ENCODE peak calls at places on chromosomes 3 and 15, in eight cellular contexts. One of them, this sample, is unnamed.

GRCh38 chr15:50182233-50183013 is 427 bp downstream of the SLC27A2 start:
- DNase-seq in keratinocyte: no peak
- DNase-seq in cardiac muscle cell: peak; percentile 50
- DNase-seq in left ventricle myocardium inferior: no peak
- DNase-seq in IMR-90: peak; percentile 15
- DNase-seq in CD8-positive, alpha-beta T cell: no peak
- DNase-seq in breast epithelium: no peak
- DNase-seq in GM23248: peak; percentile 47
- DNase-seq in this sample: no peak

GRCh38 chr15:65044724-65045481 is at the start of gene SLC51B:
- DNase-seq in CD8-positive, alpha-beta T cell: no peak
- DNase-seq in cardiac muscle cell: peak; percentile 56
- DNase-seq in keratinocyte: no peak
- DNase-seq in IMR-90: no peak
- DNase-seq in left ventricle myocardium inferior: peak; percentile 72
- DNase-seq in breast epithelium: no peak
- DNase-seq in GM23248: no peak
- DNase-seq in this sample: no peak

GRCh38 chr3:186440850-186441249 is 78.8 kb upstream of the DGKG start:
- DNase-seq in CD8-positive, alpha-beta T cell: no peak
- DNase-seq in cardiac muscle cell: no peak
- DNase-seq in breast epithelium: no peak
- DNase-seq in IMR-90: no peak
- DNase-seq in left ventricle myocardium inferior: no peak
- DNase-seq in keratinocyte: no peak
- DNase-seq in GM23248: no peak
- DNase-seq in this sample: no peak

GRCh38 chr15:71577071-71577470 is 233.3 kb upstream of the NR2E3 start:
- DNase-seq in CD8-positive, alpha-beta T cell: no peak
- DNase-seq in GM23248: peak; percentile 50
- DNase-seq in breast epithelium: no peak
- DNase-seq in keratinocyte: no peak
- DNase-seq in IMR-90: peak; percentile 44
- DNase-seq in cardiac muscle cell: no peak
- DNase-seq in left ventricle myocardium inferior: no peak
- DNase-seq in this sample: no peak

GRCh38 chr3:10319804-10320203 is 1.1 kb downstream of the SEC13 start:
- DNase-seq in GM23248: peak; percentile 32
- DNase-seq in IMR-90: peak; percentile 12
- DNase-seq in keratinocyte: no peak
- DNase-seq in breast epithelium: no peak
- DNase-seq in CD8-positive, alpha-beta T cell: no peak
- DNase-seq in left ventricle myocardium inferior: no peak
- DNase-seq in cardiac muscle cell: no peak
- DNase-seq in this sample: no peak

GRCh38 chr15:38253448-38253847 is 812 bp downstream of the SPRED1 start:
- DNase-seq in breast epithelium: no peak
- DNase-seq in left ventricle myocardium inferior: no peak
- DNase-seq in cardiac muscle cell: no peak
- DNase-seq in CD8-positive, alpha-beta T cell: no peak
- DNase-seq in GM23248: peak; percentile 84
- DNase-seq in IMR-90: peak; percentile 75
- DNase-seq in keratinocyte: no peak
- DNase-seq in this sample: no peak

GRCh38 chr3:66312039-66312438 is 91.2 kb downstream of the SLC25A26 start:
- DNase-seq in left ventricle myocardium inferior: no peak
- DNase-seq in breast epithelium: no peak
- DNase-seq in CD8-positive, alpha-beta T cell: peak; percentile 19
- DNase-seq in cardiac muscle cell: no peak
- DNase-seq in GM23248: no peak
- DNase-seq in keratinocyte: no peak
- DNase-seq in IMR-90: no peak
- DNase-seq in this sample: peak; percentile 68

GRCh38 chr15:90063733-90064247 is 38.5 kb downstream of the IDH2 start:
- DNase-seq in keratinocyte: no peak
- DNase-seq in breast epithelium: no peak
- DNase-seq in IMR-90: no peak
- DNase-seq in left ventricle myocardium inferior: no peak
- DNase-seq in CD8-positive, alpha-beta T cell: no peak
- DNase-seq in cardiac muscle cell: no peak
- DNase-seq in GM23248: no peak
- DNase-seq in this sample: no peak

GRCh38 chr3:55364426-55364825 is 122.7 kb downstream of the WNT5A start:
- DNase-seq in cardiac muscle cell: no peak
- DNase-seq in CD8-positive, alpha-beta T cell: no peak
- DNase-seq in breast epithelium: no peak
- DNase-seq in IMR-90: no peak
- DNase-seq in left ventricle myocardium inferior: no peak
- DNase-seq in keratinocyte: no peak
- DNase-seq in GM23248: peak; percentile 69
- DNase-seq in this sample: no peak

GRCh38 chr15:34621675-34622074 is 38.2 kb upstream of the GOLGA8B start:
- DNase-seq in CD8-positive, alpha-beta T cell: no peak
- DNase-seq in breast epithelium: no peak
- DNase-seq in GM23248: peak; percentile 67
- DNase-seq in left ventricle myocardium inferior: no peak
- DNase-seq in keratinocyte: no peak
- DNase-seq in IMR-90: peak; percentile 58
- DNase-seq in cardiac muscle cell: no peak
- DNase-seq in this sample: no peak

GRCh38 chr15:68789921-68790575 is 30.6 kb downstream of the ANP32A start:
- DNase-seq in left ventricle myocardium inferior: no peak
- DNase-seq in cardiac muscle cell: peak; percentile 50
- DNase-seq in GM23248: peak; percentile 21
- DNase-seq in keratinocyte: no peak
- DNase-seq in breast epithelium: no peak
- DNase-seq in IMR-90: peak; percentile 58
- DNase-seq in CD8-positive, alpha-beta T cell: no peak
- DNase-seq in this sample: no peak

GRCh38 chr15:65939901-65940617 is 70.8 kb downstream of the RAB11A start:
- DNase-seq in breast epithelium: no peak
- DNase-seq in left ventricle myocardium inferior: peak; percentile 33
- DNase-seq in keratinocyte: peak; percentile 13
- DNase-seq in GM23248: peak; percentile 95
- DNase-seq in CD8-positive, alpha-beta T cell: no peak
- DNase-seq in IMR-90: peak; percentile 79
- DNase-seq in cardiac muscle cell: no peak
- DNase-seq in this sample: no peak

GRCh38 chr3:23129062-23129461 is 74.1 kb upstream of the UBE2E2 start:
- DNase-seq in cardiac muscle cell: no peak
- DNase-seq in breast epithelium: no peak
- DNase-seq in IMR-90: no peak
- DNase-seq in left ventricle myocardium inferior: no peak
- DNase-seq in keratinocyte: no peak
- DNase-seq in CD8-positive, alpha-beta T cell: no peak
- DNase-seq in GM23248: no peak
- DNase-seq in this sample: no peak

GRCh38 chr15:79310985-79311900 is at the start of gene TMED3:
- DNase-seq in IMR-90: peak; percentile 88
- DNase-seq in keratinocyte: peak; percentile 45
- DNase-seq in breast epithelium: peak; percentile 67
- DNase-seq in CD8-positive, alpha-beta T cell: peak; percentile 73
- DNase-seq in cardiac muscle cell: peak; percentile 91
- DNase-seq in left ventricle myocardium inferior: peak; percentile 66
- DNase-seq in GM23248: peak; percentile 91
- DNase-seq in this sample: peak; percentile 81

GRCh38 chr15:70264738-70265465 is 167.2 kb upstream of the TLE3 start:
- DNase-seq in GM23248: no peak
- DNase-seq in breast epithelium: no peak
- DNase-seq in IMR-90: no peak
- DNase-seq in CD8-positive, alpha-beta T cell: no peak
- DNase-seq in keratinocyte: no peak
- DNase-seq in left ventricle myocardium inferior: no peak
- DNase-seq in cardiac muscle cell: no peak
- DNase-seq in this sample: no peak

GRCh38 chr3:168877899-168878298 is 782.2 kb upstream of the GOLIM4 start:
- DNase-seq in breast epithelium: no peak
- DNase-seq in CD8-positive, alpha-beta T cell: no peak
- DNase-seq in keratinocyte: peak; percentile 28
- DNase-seq in IMR-90: no peak
- DNase-seq in GM23248: no peak
- DNase-seq in cardiac muscle cell: no peak
- DNase-seq in left ventricle myocardium inferior: no peak
- DNase-seq in this sample: no peak

GRCh38 chr15:67145710-67146109 is 80.3 kb downstream of the SMAD3 start:
- DNase-seq in left ventricle myocardium inferior: no peak
- DNase-seq in keratinocyte: no peak
- DNase-seq in CD8-positive, alpha-beta T cell: no peak
- DNase-seq in breast epithelium: no peak
- DNase-seq in IMR-90: no peak
- DNase-seq in GM23248: no peak
- DNase-seq in cardiac muscle cell: no peak
- DNase-seq in this sample: no peak

GRCh38 chr3:11238880-11239279 is 33.3 kb upstream of the ATG7 start:
- DNase-seq in IMR-90: peak; percentile 95
- DNase-seq in left ventricle myocardium inferior: no peak
- DNase-seq in cardiac muscle cell: no peak
- DNase-seq in breast epithelium: no peak
- DNase-seq in CD8-positive, alpha-beta T cell: no peak
- DNase-seq in GM23248: peak; percentile 93
- DNase-seq in keratinocyte: peak; percentile 73
- DNase-seq in this sample: no peak

GRCh38 chr15:82297546-82297945 is 34.9 kb downstream of the SAXO2 start:
- DNase-seq in cardiac muscle cell: no peak
- DNase-seq in IMR-90: no peak
- DNase-seq in GM23248: no peak
- DNase-seq in CD8-positive, alpha-beta T cell: no peak
- DNase-seq in keratinocyte: no peak
- DNase-seq in left ventricle myocardium inferior: no peak
- DNase-seq in breast epithelium: no peak
- DNase-seq in this sample: no peak

GRCh38 chr3:24680214-24680967 is 185.7 kb upstream of the THRB start:
- DNase-seq in breast epithelium: peak; percentile 67
- DNase-seq in IMR-90: no peak
- DNase-seq in keratinocyte: no peak
- DNase-seq in cardiac muscle cell: peak; percentile 84
- DNase-seq in left ventricle myocardium inferior: peak; percentile 59
- DNase-seq in GM23248: peak; percentile 41
- DNase-seq in CD8-positive, alpha-beta T cell: peak; percentile 13
- DNase-seq in this sample: peak; percentile 5

DNA sequence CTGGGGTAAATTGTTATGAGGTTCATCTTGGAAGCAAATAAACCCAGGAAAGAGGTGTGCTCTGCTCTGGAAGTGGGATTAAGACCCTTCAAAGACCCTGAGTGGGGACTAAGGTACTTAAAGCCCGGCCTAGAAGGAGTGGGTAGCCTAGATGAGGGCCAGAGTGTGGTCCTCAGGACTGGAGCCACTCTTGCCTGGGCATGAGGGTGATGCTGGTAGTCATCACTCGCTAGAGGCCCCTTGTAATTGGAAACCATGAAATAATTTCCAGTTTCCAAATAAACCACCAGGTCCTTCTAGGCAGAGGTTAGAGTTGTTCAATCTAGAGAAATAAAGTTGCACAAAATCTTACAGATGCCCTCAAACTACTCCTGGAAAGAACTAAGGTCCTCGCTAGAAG is 15.2 kb upstream of the LMCD1 start:
- DNase-seq in left ventricle myocardium inferior: no peak
- DNase-seq in CD8-positive, alpha-beta T cell: no peak
- DNase-seq in keratinocyte: no peak
- DNase-seq in IMR-90: no peak
- DNase-seq in cardiac muscle cell: no peak
- DNase-seq in GM23248: no peak
- DNase-seq in breast epithelium: no peak
- DNase-seq in this sample: no peak
- H3K4me1 ChIP-seq in left ventricle myocardium inferior: peaks cover 68% of the 10 kb centered on the region
- H3K4me1 ChIP-seq in CD8-positive, alpha-beta T cell: no peaks in the 10 kb centered on the region
- H3K4me1 ChIP-seq in keratinocyte: no peaks in the 10 kb centered on the region
- H3K4me1 ChIP-seq in IMR-90: peaks cover 22% of the 10 kb centered on the region
- H3K4me1 ChIP-seq in cardiac muscle cell: no peaks in the 10 kb centered on the region
- H3K4me1 ChIP-seq in GM23248: peaks cover 52% of the 10 kb centered on the region
- H3K4me1 ChIP-seq in breast epithelium: peaks cover 11% of the 10 kb centered on the region
- H3K4me1 ChIP-seq in this sample: no peaks in the 10 kb centered on the region

GRCh38 chr15:99537344-99537743 is 28.4 kb upstream of the MEF2A start:
- DNase-seq in GM23248: peak; percentile 53
- DNase-seq in keratinocyte: no peak
- DNase-seq in CD8-positive, alpha-beta T cell: no peak
- DNase-seq in IMR-90: peak; percentile 13
- DNase-seq in cardiac muscle cell: no peak
- DNase-seq in left ventricle myocardium inferior: peak; percentile 34
- DNase-seq in breast epithelium: no peak
- DNase-seq in this sample: no peak

GRCh38 chr15:99536422-99537033 is 29.3 kb upstream of the MEF2A start:
- DNase-seq in breast epithelium: peak; percentile 58
- DNase-seq in GM23248: peak; percentile 85
- DNase-seq in IMR-90: peak; percentile 65
- DNase-seq in left ventricle myocardium inferior: no peak
- DNase-seq in cardiac muscle cell: no peak
- DNase-seq in CD8-positive, alpha-beta T cell: no peak
- DNase-seq in keratinocyte: no peak
- DNase-seq in this sample: no peak

GRCh38 chr15:99542828-99543227 is 23.0 kb upstream of the MEF2A start:
- DNase-seq in cardiac muscle cell: no peak
- DNase-seq in breast epithelium: no peak
- DNase-seq in IMR-90: peak; percentile 58
- DNase-seq in CD8-positive, alpha-beta T cell: no peak
- DNase-seq in GM23248: peak; percentile 70
- DNase-seq in keratinocyte: no peak
- DNase-seq in left ventricle myocardium inferior: no peak
- DNase-seq in this sample: no peak

GRCh38 chr15:99538261-99538660 is 27.5 kb upstream of the MEF2A start:
- DNase-seq in IMR-90: no peak
- DNase-seq in keratinocyte: no peak
- DNase-seq in GM23248: no peak
- DNase-seq in left ventricle myocardium inferior: no peak
- DNase-seq in breast epithelium: no peak
- DNase-seq in cardiac muscle cell: no peak
- DNase-seq in CD8-positive, alpha-beta T cell: no peak
- DNase-seq in this sample: no peak
- H3K4me1 ChIP-seq in IMR-90: peaks cover 8% of the 10 kb centered on the region
- H3K4me1 ChIP-seq in keratinocyte: peaks cover 9% of the 10 kb centered on the region
- H3K4me1 ChIP-seq in GM23248: peaks cover 28% of the 10 kb centered on the region
- H3K4me1 ChIP-seq in left ventricle myocardium inferior: peaks cover 18% of the 10 kb centered on the region
- H3K4me1 ChIP-seq in breast epithelium: peaks cover 3% of the 10 kb centered on the region
- H3K4me1 ChIP-seq in cardiac muscle cell: no peaks in the 10 kb centered on the region
- H3K4me1 ChIP-seq in CD8-positive, alpha-beta T cell: no peaks in the 10 kb centered on the region
- H3K4me1 ChIP-seq in this sample: no peaks in the 10 kb centered on the region

GRCh38 chr3:12579456-12579855 is 22.6 kb downstream of the MKRN2 start:
- DNase-seq in IMR-90: no peak
- DNase-seq in keratinocyte: no peak
- DNase-seq in CD8-positive, alpha-beta T cell: no peak
- DNase-seq in left ventricle myocardium inferior: no peak
- DNase-seq in cardiac muscle cell: no peak
- DNase-seq in GM23248: no peak
- DNase-seq in breast epithelium: no peak
- DNase-seq in this sample: no peak
- H3K4me1 ChIP-seq in IMR-90: peaks cover 20% of the 10 kb centered on the region
- H3K4me1 ChIP-seq in keratinocyte: no peaks in the 10 kb centered on the region
- H3K4me1 ChIP-seq in CD8-positive, alpha-beta T cell: no peaks in the 10 kb centered on the region
- H3K4me1 ChIP-seq in left ventricle myocardium inferior: peaks cover 29% of the 10 kb centered on the region
- H3K4me1 ChIP-seq in cardiac muscle cell: no peaks in the 10 kb centered on the region
- H3K4me1 ChIP-seq in GM23248: peaks cover 34% of the 10 kb centered on the region
- H3K4me1 ChIP-seq in breast epithelium: no peaks in the 10 kb centered on the region
- H3K4me1 ChIP-seq in this sample: no peaks in the 10 kb centered on the region

DNA sequence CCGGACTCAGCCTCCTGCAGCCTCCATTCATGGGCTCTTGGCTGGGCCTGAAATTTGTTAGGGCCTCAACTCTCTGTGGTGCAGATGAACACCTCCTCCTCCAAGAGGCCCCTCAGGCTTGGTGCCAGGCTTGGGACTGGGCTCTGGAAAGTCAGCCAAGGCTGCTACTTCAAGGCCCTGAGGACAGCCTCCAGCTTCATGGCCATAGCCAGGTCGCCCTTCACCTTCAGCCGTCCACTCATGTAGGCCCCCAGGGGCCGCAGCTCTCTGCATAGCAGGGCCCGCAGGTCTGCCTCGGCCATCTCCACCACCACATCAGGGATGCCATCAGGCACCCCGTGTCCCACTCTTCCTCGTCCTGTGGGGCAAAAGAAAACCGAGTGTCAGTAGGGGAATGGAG is 8.3 kb downstream of the STOML1 start:
- DNase-seq in breast epithelium: no peak
- DNase-seq in GM23248: no peak
- DNase-seq in cardiac muscle cell: no peak
- DNase-seq in CD8-positive, alpha-beta T cell: no peak
- DNase-seq in IMR-90: no peak
- DNase-seq in keratinocyte: no peak
- DNase-seq in left ventricle myocardium inferior: no peak
- DNase-seq in this sample: no peak
- H3K4me1 ChIP-seq in breast epithelium: peaks cover 24% of the 10 kb centered on the region
- H3K4me1 ChIP-seq in GM23248: peaks cover 46% of the 10 kb centered on the region
- H3K4me1 ChIP-seq in cardiac muscle cell: peaks cover 9% of the 10 kb centered on the region
- H3K4me1 ChIP-seq in CD8-positive, alpha-beta T cell: peaks cover 42% of the 10 kb centered on the region
- H3K4me1 ChIP-seq in IMR-90: peaks cover 47% of the 10 kb centered on the region
- H3K4me1 ChIP-seq in keratinocyte: peaks cover 68% of the 10 kb centered on the region
- H3K4me1 ChIP-seq in left ventricle myocardium inferior: peaks cover 82% of the 10 kb centered on the region
- H3K4me1 ChIP-seq in this sample: peaks cover 14% of the 10 kb centered on the region